ENCODE peak calls at places on chromosomes 3 and 15, in nine cellular contexts. A is globus pallidus, H is AG09319, N is G401, R is T-helper 2 cell, P is AG10803, D is astrocyte of the cerebellum, V is SW480, I is transverse colon. K is an unnamed sample.

GRCh38 chr3:46468758-46469600 is 4.3 kb upstream of the LTF start:
- DNase-seq in A (no peak), H (no peak), N (no peak), R (no peak), P (no peak), D (no peak), V (no peak), I (no peak), K (peak; percentile 42)

GRCh38 chr3:182981038-182981380 is 671 bp upstream of the DCUN1D1 start:
- DNase-seq in A (no peak), H (no peak), N (no peak), R (no peak), P (no peak), D (no peak), V (no peak), I (no peak), K (peak; percentile 11)

GRCh38 chr3:111831840-111832239 is 27.2 kb upstream of the PHLDB2 start:
- DNase-seq in A (no peak), H (no peak), N (no peak), R (no peak), P (peak; percentile 51), D (peak; percentile 88), V (peak; percentile 31), I (no peak), K (no peak)

GRCh38 chr3:58679451-58679850 is 12.9 kb upstream of the FAM3D start:
- DNase-seq in A (no peak), H (peak; percentile 23), N (no peak), R (no peak), P (no peak), D (no peak), V (no peak), I (no peak), K (no peak)

GRCh38 chr3:40623567-40623966 is 98.8 kb downstream of the ZNF621 start:
- DNase-seq in A (no peak), H (no peak), N (no peak), R (no peak), P (no peak), D (no peak), V (peak; percentile 93), I (peak; percentile 38), K (no peak)

GRCh38 chr3:50008931-50009330 is 69.0 kb downstream of the RBM6 start:
- DNase-seq in A (no peak), H (no peak), N (no peak), R (no peak), P (peak; percentile 45), D (no peak), V (peak; percentile 11), I (no peak), K (no peak)

GRCh38 chr15:32028921-32029320 is 1.4 kb upstream of the CHRNA7 start:
- DNase-seq in A (no peak), H (no peak), N (no peak), R (no peak), P (no peak), D (no peak), V (peak; percentile 8), I (no peak), K (no peak)

GRCh38 chr3:126432901-126433480 is 38.3 kb downstream of the CFAP100 start:
- DNase-seq in A (no peak), H (no peak), N (no peak), R (no peak), P (no peak), D (no peak), V (no peak), I (no peak), K (no peak)

GRCh38 chr3:163261618-163262017 is 1765.0 kb downstream of the OTOL1 start:
- DNase-seq in A (no peak), H (no peak), N (no peak), R (no peak), P (no peak), D (no peak), V (no peak), I (no peak), K (no peak)

GRCh38 chr15:100198442-100198841 is 143.3 kb downstream of the ADAMTS17 start:
- DNase-seq in A (no peak), H (no peak), N (no peak), R (no peak), P (no peak), D (no peak), V (no peak), I (no peak), K (no peak)

GRCh38 chr3:196220587-196220986 is 4.3 kb downstream of the SLC51A start:
- DNase-seq in A (peak; percentile 26), H (no peak), N (no peak), R (no peak), P (no peak), D (no peak), V (no peak), I (no peak), K (peak; percentile 26)

GRCh38 chr15:27271258-27271657 is 300.3 kb downstream of the GABRG3 start:
- DNase-seq in A (no peak), H (no peak), N (no peak), R (no peak), P (no peak), D (no peak), V (no peak), I (no peak), K (no peak)

GRCh38 chr3:108441081-108441507 is 69.3 kb downstream of the MYH15 start:
- DNase-seq in A (no peak), H (no peak), N (no peak), R (no peak), P (peak; percentile 72), D (no peak), V (no peak), I (no peak), K (no peak)

GRCh38 chr3:2851835-2852234 is 258.3 kb downstream of the IL5RA start:
- DNase-seq in A (no peak), H (no peak), N (no peak), R (no peak), P (no peak), D (no peak), V (no peak), I (peak; percentile 24), K (no peak)

GRCh38 chr3:113166719-113167492 is 44.5 kb upstream of the BOC start:
- DNase-seq in A (no peak), H (peak; percentile 54), N (peak; percentile 51), R (no peak), P (peak; percentile 79), D (no peak), V (peak; percentile 54), I (peak; percentile 43), K (peak; percentile 31)

K was measured in heart right ventricle.